ENCODE peak calls at places on chromosomes 16 and 17, in ten cellular contexts. O is activated CD8-positive, alpha-beta T cell treated with anti-CD3 and anti-CD28 coated beads for 36 hours; Q is activated CD8-positive, alpha-beta memory T cell treated with anti-CD3 and anti-CD28 coated beads, Interleukin-2, amount 10 ng/mL, durations not matched to agents 7 days and 5 days; X is esophagus mucosa; B is activated T-cell treated with anti-CD3 and anti-CD28 coated beads, Interleukin-2, amount 50 U/mL, for 4 hours; C is A549; I is CD8-positive, alpha-beta T cell; Y is effector memory CD8-positive, alpha-beta T cell; W is DND-41; M is activated naive CD4-positive, alpha-beta T cell treated with anti-CD3 and anti-CD28 coated beads, Interleukin-2, amount 50 U/mL, for 72 hours. D is an unnamed sample.

GRCh38 chr16:85208643-85209520 is 96.6 kb upstream of the CIBAR2 start:
- ATAC-seq in O (no peak), Q (no peak), X (no peak), B (no peak), C (no peak), I (no peak), Y (no peak), W (no peak), M (no peak), D (no peak)

GRCh38 chr17:17770371-17771059 is 66.3 kb downstream of the SREBF1 start:
- ATAC-seq in O (no peak), Q (no peak), X (no peak), B (no peak), C (no peak), I (no peak), Y (no peak), W (no peak), M (no peak), D (no peak)

GRCh38 chr16:12319464-12320030 is 343.0 kb downstream of the SNX29 start:
- ATAC-seq in O (no peak), Q (no peak), X (no peak), B (no peak), C (no peak), I (no peak), Y (no peak), W (no peak), M (no peak), D (no peak)

GRCh38 chr17:17763136-17763535 is 73.7 kb downstream of the SREBF1 start:
- ATAC-seq in O (no peak), Q (no peak), X (no peak), B (no peak), C (no peak), I (no peak), Y (no peak), W (no peak), M (no peak), D (no peak)

GRCh38 chr17:64938925-64939474 is 19.7 kb upstream of the LRRC37A3 start:
- ATAC-seq in O (peak; percentile 86), Q (peak; percentile 81), X (peak; percentile 53), B (peak; percentile 86), C (peak; percentile 84), I (peak; percentile 49), Y (peak; percentile 66), W (peak; percentile 69), M (peak; percentile 91), D (peak; percentile 63)

GRCh38 chr17:50066995-50067394 is 11.1 kb downstream of the ITGA3 start:
- ATAC-seq in O (no peak), Q (no peak), X (no peak), B (no peak), C (no peak), I (no peak), Y (no peak), W (no peak), M (no peak), D (no peak)

GRCh38 chr17:62178579-62178978 is 113.5 kb upstream of the MED13 start:
- ATAC-seq in O (no peak), Q (no peak), X (no peak), B (no peak), C (peak; percentile 52), I (no peak), Y (no peak), W (no peak), M (no peak), D (no peak)

GRCh38 chr16:72637306-72637705 is 410.6 kb downstream of the ZFHX3 start:
- ATAC-seq in O (no peak), Q (no peak), X (peak; percentile 77), B (no peak), C (peak; percentile 56), I (no peak), Y (no peak), W (no peak), M (no peak), D (no peak)

GRCh38 chr16:2507679-2508064 is 6.1 kb upstream of the ATP6V0C start:
- ATAC-seq in O (no peak), Q (no peak), X (peak; percentile 19), B (no peak), C (no peak), I (no peak), Y (peak; percentile 12), W (no peak), M (no peak), D (peak; percentile 37)

GRCh38 chr16:71431991-71432390 is 9.9 kb downstream of the TLE7 start:
- ATAC-seq in O (no peak), Q (no peak), X (no peak), B (no peak), C (no peak), I (no peak), Y (no peak), W (no peak), M (no peak), D (no peak)

GRCh38 chr17:74607219-74607618 is 15.1 kb upstream of the CD300LD start:
- ATAC-seq in O (no peak), Q (no peak), X (no peak), B (no peak), C (no peak), I (no peak), Y (no peak), W (no peak), M (no peak), D (no peak)

GRCh38 chr17:76781056-76781982 is 43.4 kb downstream of the MFSD11 start:
- ATAC-seq in O (no peak), Q (no peak), X (no peak), B (no peak), C (peak; percentile 59), I (peak; percentile 36), Y (no peak), W (no peak), M (peak; percentile 28), D (no peak)

GRCh38 chr17:74763565-74764387 is 12.4 kb downstream of the NAT9 start:
- ATAC-seq in O (no peak), Q (no peak), X (no peak), B (no peak), C (peak; percentile 27), I (no peak), Y (no peak), W (no peak), M (no peak), D (no peak)

GRCh38 chr17:69067274-69068047 is 6.7 kb upstream of the ABCA9 start:
- ATAC-seq in O (no peak), Q (no peak), X (no peak), B (no peak), C (no peak), I (no peak), Y (no peak), W (peak; percentile 35), M (no peak), D (no peak)

GRCh38 chr17:35750526-35751395 is 2.3 kb downstream of the GAS2L2 start:
- ATAC-seq in O (no peak), Q (no peak), X (peak; percentile 62), B (no peak), C (no peak), I (no peak), Y (no peak), W (no peak), M (no peak), D (no peak)

GRCh38 chr17:10652984-10653680 is 4.0 kb downstream of the MYH3 start:
- ATAC-seq in O (peak; percentile 86), Q (peak; percentile 36), X (no peak), B (peak; percentile 48), C (no peak), I (no peak), Y (no peak), W (no peak), M (peak; percentile 91), D (no peak)

GRCh38 chr16:28477311-28477920 is 5.3 kb upstream of the NPIPB7 start:
- ATAC-seq in O (no peak), Q (no peak), X (no peak), B (no peak), C (no peak), I (no peak), Y (no peak), W (no peak), M (no peak), D (no peak)

GRCh38 chr17:38397227-38397626 is 31.0 kb upstream of the ARHGAP23 start:
- ATAC-seq in O (no peak), Q (no peak), X (no peak), B (no peak), C (no peak), I (no peak), Y (no peak), W (no peak), M (no peak), D (no peak)

GRCh38 chr16:11670171-11671131 is 2.2 kb downstream of the SNN start:
- ATAC-seq in O (peak; percentile 54), Q (peak; percentile 11), X (no peak), B (peak; percentile 29), C (no peak), I (peak; percentile 27), Y (peak; percentile 15), W (no peak), M (peak; percentile 43), D (peak; percentile 51)

D was measured in stimulated activated memory B cell treated with anti-CD40 and anti-IgM and Interleukin-4, amounts not matched to agents 10 μg/mL and 1 μg/mL and 100 μg/mL, for 72 hours.